ENCODE peak calls at places on chromosomes 2 and 18, in ten cellular contexts. C, L, E, P, W, D, Y, H, O and U are unnamed samples.
A peak's percentile ranks its signal among the peaks of the same experiment; 100 is the strongest.

GRCh38 chr2:174778479-174778962 is 14.2 kb upstream of the CHRNA1 start:
- DNase-seq in C (peak; percentile 86), L (no peak), E (peak; percentile 82), P (peak; percentile 100), W (peak; percentile 99), D (no peak), Y (no peak), H (peak; percentile 61), O (peak; percentile 29), U (peak; percentile 99)

GRCh38 chr2:111118455-111119003 is 2.2 kb upstream of the BCL2L11 start:
- DNase-seq in C (peak; percentile 57), L (no peak), E (no peak), P (no peak), W (no peak), D (no peak), Y (no peak), H (peak; percentile 1), O (peak; percentile 29), U (no peak)

GRCh38 chr2:242019344-242019743 is 149.8 kb downstream of the RTP5 start:
- DNase-seq in C (peak; percentile 34), L (peak; percentile 25), E (no peak), P (no peak), W (no peak), D (no peak), Y (no peak), H (no peak), O (no peak), U (no peak)

GRCh38 chr18:2905802-2906521 is 59.2 kb downstream of the EMILIN2 start:
- DNase-seq in C (peak; percentile 80), L (no peak), E (peak; percentile 66), P (peak; percentile 57), W (no peak), D (no peak), Y (no peak), H (peak; percentile 17), O (peak; percentile 63), U (no peak)

GRCh38 chr2:231709981-231710750 is 1.8 kb downstream of the PTMA start:
- DNase-seq in C (peak; percentile 93), L (peak; percentile 83), E (peak; percentile 91), P (peak; percentile 79), W (peak; percentile 74), D (no peak), Y (no peak), H (peak; percentile 79), O (peak; percentile 65), U (peak; percentile 86)

GRCh38 chr2:235005603-235006259 is 53.9 kb downstream of the SH3BP4 start:
- DNase-seq in C (no peak), L (no peak), E (no peak), P (no peak), W (peak; percentile 71), D (no peak), Y (no peak), H (no peak), O (no peak), U (peak; percentile 65)

GRCh38 chr2:150846691-150847090 is 359.2 kb upstream of the RND3 start:
- DNase-seq in C (no peak), L (no peak), E (no peak), P (no peak), W (no peak), D (no peak), Y (no peak), H (no peak), O (no peak), U (no peak)

GRCh38 chr2:126775300-126775985 is 119.5 kb downstream of the GYPC start:
- DNase-seq in C (no peak), L (peak; percentile 47), E (no peak), P (no peak), W (no peak), D (no peak), Y (no peak), H (no peak), O (no peak), U (no peak)

GRCh38 chr2:48767330-48767729 is 11.8 kb upstream of the LHCGR start:
- DNase-seq in C (no peak), L (no peak), E (no peak), P (no peak), W (no peak), D (no peak), Y (no peak), H (no peak), O (no peak), U (no peak)

GRCh38 chr2:43239981-43240761 is 13.8 kb upstream of the ZFP36L2 start:
- DNase-seq in C (no peak), L (no peak), E (peak; percentile 23), P (no peak), W (no peak), D (no peak), Y (no peak), H (no peak), O (no peak), U (no peak)

GRCh38 chr2:195675783-195676427 is 18.9 kb downstream of the SLC39A10 start:
- DNase-seq in C (no peak), L (no peak), E (no peak), P (no peak), W (no peak), D (no peak), Y (no peak), H (no peak), O (no peak), U (peak; percentile 24)

GRCh38 chr2:63881208-63881607 is 39.5 kb downstream of the UGP2 start:
- DNase-seq in C (no peak), L (no peak), E (no peak), P (no peak), W (no peak), D (no peak), Y (no peak), H (no peak), O (no peak), U (no peak)

GRCh38 chr2:236369606-236370005 is 105.4 kb upstream of the ASB18 start:
- DNase-seq in C (no peak), L (no peak), E (no peak), P (no peak), W (no peak), D (no peak), Y (no peak), H (no peak), O (no peak), U (peak; percentile 23)

GRCh38 chr18:58572181-58572580 is 56.7 kb downstream of the ALPK2 start:
- DNase-seq in C (no peak), L (no peak), E (peak; percentile 50), P (peak; percentile 99), W (peak; percentile 99), D (peak; percentile 30), Y (no peak), H (no peak), O (no peak), U (peak; percentile 97)

GRCh38 chr18:58572680-58573079 is 56.2 kb downstream of the ALPK2 start:
- DNase-seq in C (no peak), L (no peak), E (no peak), P (no peak), W (no peak), D (no peak), Y (no peak), H (no peak), O (no peak), U (no peak)

GRCh38 chr18:58569490-58569911 is 59.4 kb downstream of the ALPK2 start:
- DNase-seq in C (no peak), L (no peak), E (no peak), P (peak; percentile 62), W (no peak), D (no peak), Y (no peak), H (no peak), O (no peak), U (no peak)

GRCh38 chr18:58567453-58568196 is 61.3 kb downstream of the ALPK2 start:
- DNase-seq in C (no peak), L (no peak), E (no peak), P (peak; percentile 97), W (peak; percentile 97), D (peak; percentile 28), Y (peak; percentile 99), H (no peak), O (no peak), U (peak; percentile 98)

GRCh38 chr18:58570360-58571064 is 58.4 kb downstream of the ALPK2 start:
- DNase-seq in C (no peak), L (no peak), E (no peak), P (peak; percentile 32), W (peak; percentile 23), D (no peak), Y (no peak), H (no peak), O (no peak), U (no peak)
- H3K4me3 ChIP-seq in C (no peak overlapping the region), L (no peak overlapping the region), E (no peak overlapping the region), P (no peak overlapping the region), W (no peak overlapping the region), D (no peak overlapping the region), Y (no peak overlapping the region), H (no peak overlapping the region), O (no peak overlapping the region), U (no peak overlapping the region)

DNA sequence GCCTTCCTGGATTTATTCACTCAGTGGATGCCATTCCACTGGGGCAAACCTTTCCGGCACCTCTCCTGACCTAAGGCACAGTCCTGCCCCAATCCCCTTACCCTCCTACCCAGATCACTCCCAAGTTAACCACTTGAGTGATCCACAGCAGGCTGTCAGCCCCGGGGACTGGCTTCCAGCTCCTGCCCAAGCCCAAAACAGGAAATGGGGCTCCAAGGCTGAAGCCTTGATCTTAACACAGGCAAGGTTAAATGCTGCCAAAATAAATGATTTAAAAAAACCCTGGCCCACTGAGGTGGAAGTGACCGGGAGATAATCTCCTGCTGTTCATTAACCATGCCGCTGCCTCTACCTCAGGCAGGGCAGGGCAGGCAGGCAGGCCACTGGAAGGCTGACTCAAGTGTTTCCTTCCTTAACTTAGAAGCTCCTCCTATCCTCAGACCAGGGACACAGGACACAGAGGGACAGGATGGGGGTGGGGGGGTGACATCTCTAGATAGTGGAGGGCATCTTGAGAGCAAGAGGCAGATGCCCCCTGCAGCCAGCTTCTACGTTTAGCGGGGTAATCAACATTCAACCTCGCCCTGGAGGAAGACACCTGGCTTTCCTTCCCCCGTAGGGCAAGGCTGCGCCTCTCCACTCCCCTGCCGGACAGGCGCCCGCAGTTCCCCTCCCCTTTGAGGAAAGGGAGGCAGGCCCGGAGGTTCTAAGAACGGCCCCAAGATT is 1.3 kb downstream of the RAB11FIP5 start:
- DNase-seq in C (peak; percentile 52), L (no peak), E (no peak), P (no peak), W (peak; percentile 58), D (no peak), Y (peak; percentile 39), H (no peak), O (peak; percentile 39), U (peak; percentile 42)
- TF ChIP-seq CTCF in C (no peak), L (no peak), E (no peak), P (no peak), W (no peak), D (no peak), Y (peak; percentile 12), H (no peak), O (no peak), U (no peak)

GRCh38 chr2:162582357-162582798 is 238.4 kb downstream of the GCA start:
- DNase-seq in C (peak; percentile 48), L (no peak), E (no peak), P (no peak), W (peak; percentile 41), D (no peak), Y (no peak), H (no peak), O (no peak), U (peak; percentile 48)
- H3K4me3 ChIP-seq in C (no peak overlapping the region), L (no peak overlapping the region), E (no peak overlapping the region), P (no peak overlapping the region), W (no peak overlapping the region), D (no peak overlapping the region), Y (no peak overlapping the region), H (no peak overlapping the region), O (no peak overlapping the region), U (no peak overlapping the region)

DNA sequence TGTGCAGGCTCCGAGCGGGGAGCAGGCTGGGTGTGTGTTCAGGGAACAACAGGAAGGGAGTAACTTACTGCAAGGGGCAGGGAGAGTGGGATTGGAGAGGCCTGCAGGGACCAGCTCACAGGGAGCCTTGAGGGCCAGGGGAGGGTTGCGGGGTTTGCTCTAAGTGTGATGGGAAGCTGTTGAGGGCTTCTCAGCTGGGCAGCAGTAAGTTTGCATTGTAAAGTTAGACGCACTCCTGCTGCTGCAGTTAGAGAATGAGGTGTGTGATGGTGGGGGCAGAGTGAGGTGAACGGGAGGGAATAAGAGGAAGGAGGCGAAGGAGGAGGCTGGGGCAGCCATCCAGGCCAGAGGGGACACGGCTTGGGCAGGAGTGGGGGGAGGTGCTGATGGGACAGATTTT is 53.4 kb downstream of the BOLA3 start:
- DNase-seq in C (no peak), L (no peak), E (no peak), P (no peak), W (no peak), D (no peak), Y (no peak), H (no peak), O (no peak), U (no peak)
- TF ChIP-seq CTCF in C (no peak), L (no peak), E (no peak), P (no peak), W (no peak), D (no peak), Y (no peak), H (no peak), O (no peak), U (no peak)